ENCODE peak calls at places on chromosomes 6 and 20, in four cellular contexts. H is AG04450, A is NAMALWA, V is dermis blood vessel endothelial cell. Z is an unnamed sample.
A peak's percentile ranks its signal among the peaks of the same experiment; 100 is the strongest.

GRCh38 chr20:13231031-13231752 is 10.1 kb downstream of the ISM1 start:
- DNase-seq in A (no peak), H (no peak), V (peak; percentile 45), Z (peak; percentile 85)

GRCh38 chr6:163199371-163199770 is 215.1 kb upstream of the QKI start:
- DNase-seq in A (no peak), V (no peak), H (no peak), Z (no peak)

GRCh38 chr20:12916699-12917098 is 92.1 kb upstream of the SPTLC3 start:
- DNase-seq in V (no peak), H (no peak), A (no peak), Z (peak; percentile 73)

GRCh38 chr20:57783956-57784837 is 74.4 kb upstream of the PMEPA1 start:
- DNase-seq in A (no peak), V (no peak), H (no peak), Z (no peak)

GRCh38 chr20:22836211-22836610 is 198.9 kb upstream of the SSTR4 start:
- DNase-seq in A (no peak), H (no peak), V (no peak), Z (no peak)

GRCh38 chr20:43119720-43120119 is 70.0 kb downstream of the PTPRT start:
- DNase-seq in H (no peak), A (no peak), V (no peak), Z (no peak)

GRCh38 chr6:99338188-99338587 is 11.3 kb downstream of the FAXC start:
- DNase-seq in V (no peak), H (no peak), A (no peak), Z (no peak)

GRCh38 chr6:142822882-142823578 is 121.9 kb downstream of the HIVEP2 start:
- DNase-seq in V (peak; percentile 15), A (peak; percentile 53), H (no peak), Z (no peak)

GRCh38 chr6:88376759-88377387 is 210.7 kb upstream of the CNR1 start:
- DNase-seq in V (peak; percentile 58), H (no peak), A (no peak), Z (peak; percentile 62)

GRCh38 chr6:140980265-140980887 is 1152.3 kb upstream of the GJE1 start:
- DNase-seq in A (no peak), H (no peak), V (peak; percentile 30), Z (no peak)

GRCh38 chr20:46970937-46971630 is 76.4 kb downstream of the EYA2 start:
- DNase-seq in H (peak; percentile 83), V (peak; percentile 40), A (peak; percentile 64), Z (peak; percentile 42)

GRCh38 chr6:34181903-34182302 is 36.0 kb upstream of the GRM4 start:
- DNase-seq in H (no peak), V (no peak), A (no peak), Z (no peak)

GRCh38 chr6:116111552-116112528 is 11.2 kb downstream of the NT5DC1 start:
- DNase-seq in V (peak; percentile 63), H (no peak), A (peak; percentile 67), Z (peak; percentile 11)

GRCh38 chr6:73752943-73753342 is 56.9 kb downstream of the CD109 start:
- DNase-seq in V (no peak), H (peak; percentile 7), A (no peak), Z (no peak)

GRCh38 chr20:25023316-25023715 is 30.8 kb upstream of the APMAP start:
- DNase-seq in H (no peak), V (no peak), A (no peak), Z (no peak)

GRCh38 chr6:11911535-11911934 is 100.6 kb upstream of the HIVEP1 start:
- DNase-seq in V (no peak), A (no peak), H (no peak), Z (no peak)

GRCh38 chr6:143224516-143224915 is 163.8 kb downstream of the AIG1 start:
- DNase-seq in H (no peak), A (no peak), V (peak; percentile 27), Z (no peak)

GRCh38 chr6:134117409-134117808 is 65.0 kb upstream of the SLC2A12 start:
- DNase-seq in V (no peak), H (no peak), A (no peak), Z (no peak)

GRCh38 chr6:41781302-41781711 is 725 bp downstream of the PRICKLE4 start:
- DNase-seq in A (no peak), V (peak; percentile 23), H (no peak), Z (no peak)

GRCh38 chr6:4340544-4340943 is 205.2 kb upstream of the ECI2 start:
- DNase-seq in A (no peak), H (no peak), V (no peak), Z (no peak)

GRCh38 chr6:62746161-62746560 is 460.1 kb upstream of the KHDRBS2 start:
- DNase-seq in V (no peak), A (no peak), H (no peak), Z (no peak)

GRCh38 chr6:90399970-90400369 is 103.3 kb upstream of the BACH2 start:
- DNase-seq in V (no peak), H (no peak), A (no peak), Z (no peak)

GRCh38 chr6:166955865-166956443 is 396 bp downstream of the RNASET2 start:
- DNase-seq in V (no peak), H (no peak), A (no peak), Z (no peak)

GRCh38 chr6:148272084-148272483 is 70.6 kb upstream of the SASH1 start:
- DNase-seq in A (no peak), V (peak; percentile 77), H (peak; percentile 95), Z (no peak)

GRCh38 chr6:33787954-33788693 is 806 bp downstream of the LEMD2 start:
- DNase-seq in A (peak; percentile 75), H (peak; percentile 38), V (peak; percentile 81), Z (peak; percentile 51)

GRCh38 chr6:143058987-143059386 is 1.7 kb upstream of the AIG1 start:
- DNase-seq in H (no peak), V (peak; percentile 7), A (peak; percentile 31), Z (no peak)

GRCh38 chr6:129297592-129297991 is 412.4 kb downstream of the ARHGAP18 start:
- DNase-seq in A (no peak), H (no peak), V (no peak), Z (no peak)

GRCh38 chr6:3052481-3053230 is 15.6 kb upstream of the RIPK1 start:
- DNase-seq in A (no peak), V (no peak), H (no peak), Z (no peak)

GRCh38 chr6:57162008-57162407 is 10.1 kb upstream of the BAG2 start:
- DNase-seq in H (no peak), V (no peak), A (no peak), Z (no peak)

GRCh38 chr20:50885068-50885467 is 46.2 kb downstream of the ADNP start:
- DNase-seq in H (no peak), A (no peak), V (no peak), Z (no peak)

GRCh38 chr6:44072452-44072958 is 54.7 kb downstream of the MRPL14 start:
- DNase-seq in V (no peak), H (no peak), A (no peak), Z (peak; percentile 4)

GRCh38 chr6:133631421-133631820 is 257.5 kb upstream of the TCF21 start:
- DNase-seq in A (no peak), H (no peak), V (no peak), Z (peak; percentile 5)

GRCh38 chr6:162942860-162943259 is 215.1 kb downstream of the PACRG start:
- DNase-seq in V (no peak), A (no peak), H (peak; percentile 47), Z (no peak)

GRCh38 chr6:138570716-138571020 is 71.4 kb upstream of the NHSL1 start:
- DNase-seq in V (no peak), A (no peak), H (no peak), Z (no peak)

GRCh38 chr20:44087051-44087856 is 99.7 kb downstream of the JPH2 start:
- DNase-seq in V (no peak), H (no peak), A (no peak), Z (no peak)

GRCh38 chr6:41728073-41728936 is 7.1 kb downstream of the TFEB start:
- DNase-seq in A (peak; percentile 48), H (no peak), V (no peak), Z (no peak)

GRCh38 chr20:16011061-16011460 is 562.2 kb downstream of the KIF16B start:
- DNase-seq in A (no peak), H (no peak), V (no peak), Z (no peak)

GRCh38 chr20:25288291-25289181 is 40.7 kb downstream of the PYGB start:
- DNase-seq in H (no peak), V (no peak), A (no peak), Z (no peak)

GRCh38 chr6:33689879-33690278 is 21.6 kb downstream of the UQCC2 start:
- DNase-seq in V (no peak), A (no peak), H (no peak), Z (peak; percentile 18)